ENCODE peak calls at places on chromosomes 2 and 18, in six cellular contexts. One of them, this sample, is unnamed.

GRCh38 chr18:59123588-59124369 is 15.9 kb upstream of the SEC11C start:
- DNase-seq in fibroblast of mammary gland: peak
- DNase-seq in T-helper 17 cell: no peak
- DNase-seq in occipital lobe: peak
- DNase-seq in dorsolateral prefrontal cortex: no peak
- DNase-seq in SW480: no peak
- DNase-seq in this sample: no peak

GRCh38 chr2:133286326-133286922 is 281.8 kb downstream of the NCKAP5 start:
- DNase-seq in occipital lobe: no peak
- DNase-seq in fibroblast of mammary gland: no peak
- DNase-seq in SW480: no peak
- DNase-seq in dorsolateral prefrontal cortex: no peak
- DNase-seq in T-helper 17 cell: no peak
- DNase-seq in this sample: no peak

GRCh38 chr2:86492057-86492456 is 50.9 kb downstream of the KDM3A start:
- DNase-seq in T-helper 17 cell: no peak
- DNase-seq in occipital lobe: no peak
- DNase-seq in SW480: no peak
- DNase-seq in fibroblast of mammary gland: no peak
- DNase-seq in dorsolateral prefrontal cortex: no peak
- DNase-seq in this sample: no peak

GRCh38 chr2:55223958-55224760 is 7.9 kb downstream of the CLHC1 start:
- DNase-seq in SW480: peak
- DNase-seq in T-helper 17 cell: no peak
- DNase-seq in dorsolateral prefrontal cortex: no peak
- DNase-seq in occipital lobe: no peak
- DNase-seq in fibroblast of mammary gland: no peak
- DNase-seq in this sample: no peak

GRCh38 chr18:48445540-48445939 is 36.4 kb upstream of the ZBTB7C start:
- DNase-seq in SW480: peak
- DNase-seq in dorsolateral prefrontal cortex: no peak
- DNase-seq in T-helper 17 cell: peak
- DNase-seq in occipital lobe: no peak
- DNase-seq in fibroblast of mammary gland: peak
- DNase-seq in this sample: peak

GRCh38 chr2:102707796-102708713 is 53.8 kb upstream of the TMEM182 start:
- DNase-seq in dorsolateral prefrontal cortex: no peak
- DNase-seq in SW480: no peak
- DNase-seq in occipital lobe: no peak
- DNase-seq in T-helper 17 cell: no peak
- DNase-seq in fibroblast of mammary gland: no peak
- DNase-seq in this sample: no peak

GRCh38 chr2:222891890-222892289 is 31.1 kb downstream of the ACSL3 start:
- DNase-seq in SW480: no peak
- DNase-seq in T-helper 17 cell: no peak
- DNase-seq in fibroblast of mammary gland: peak
- DNase-seq in dorsolateral prefrontal cortex: no peak
- DNase-seq in occipital lobe: no peak
- DNase-seq in this sample: no peak

GRCh38 chr18:78421392-78421791 is 558.2 kb upstream of the SALL3 start:
- DNase-seq in fibroblast of mammary gland: no peak
- DNase-seq in SW480: no peak
- DNase-seq in dorsolateral prefrontal cortex: no peak
- DNase-seq in T-helper 17 cell: no peak
- DNase-seq in occipital lobe: no peak
- DNase-seq in this sample: no peak

GRCh38 chr18:48119204-48119603 is 188.7 kb upstream of the SMAD2 start:
- DNase-seq in dorsolateral prefrontal cortex: no peak
- DNase-seq in SW480: no peak
- DNase-seq in T-helper 17 cell: no peak
- DNase-seq in fibroblast of mammary gland: no peak
- DNase-seq in occipital lobe: no peak
- DNase-seq in this sample: no peak

GRCh38 chr2:165601866-165602636 is 132.6 kb downstream of the CSRNP3 start:
- DNase-seq in occipital lobe: no peak
- DNase-seq in T-helper 17 cell: no peak
- DNase-seq in dorsolateral prefrontal cortex: no peak
- DNase-seq in SW480: no peak
- DNase-seq in fibroblast of mammary gland: peak
- DNase-seq in this sample: no peak

GRCh38 chr2:113407446-113408099 is 29.9 kb upstream of the ZNG1B start:
- DNase-seq in T-helper 17 cell: no peak
- DNase-seq in SW480: peak
- DNase-seq in fibroblast of mammary gland: peak
- DNase-seq in dorsolateral prefrontal cortex: no peak
- DNase-seq in occipital lobe: no peak
- DNase-seq in this sample: no peak

GRCh38 chr2:73386342-73386868 is 769 bp downstream of the ALMS1 start:
- DNase-seq in T-helper 17 cell: no peak
- DNase-seq in SW480: no peak
- DNase-seq in occipital lobe: no peak
- DNase-seq in dorsolateral prefrontal cortex: no peak
- DNase-seq in fibroblast of mammary gland: no peak
- DNase-seq in this sample: no peak

GRCh38 chr2:74228772-74229171 is 30.4 kb downstream of the MTHFD2 start:
- DNase-seq in SW480: no peak
- DNase-seq in dorsolateral prefrontal cortex: no peak
- DNase-seq in occipital lobe: no peak
- DNase-seq in T-helper 17 cell: no peak
- DNase-seq in fibroblast of mammary gland: no peak
- DNase-seq in this sample: no peak

GRCh38 chr2:53821810-53822209 is 35.0 kb downstream of the ERLEC1 start:
- DNase-seq in SW480: no peak
- DNase-seq in occipital lobe: no peak
- DNase-seq in fibroblast of mammary gland: no peak
- DNase-seq in dorsolateral prefrontal cortex: no peak
- DNase-seq in T-helper 17 cell: no peak
- DNase-seq in this sample: no peak

GRCh38 chr2:136990316-136990715 is 225.0 kb downstream of the THSD7B start:
- DNase-seq in T-helper 17 cell: no peak
- DNase-seq in SW480: no peak
- DNase-seq in dorsolateral prefrontal cortex: no peak
- DNase-seq in occipital lobe: no peak
- DNase-seq in fibroblast of mammary gland: no peak
- DNase-seq in this sample: no peak

GRCh38 chr2:191626497-191627151 is 51.3 kb upstream of the NABP1 start:
- DNase-seq in dorsolateral prefrontal cortex: no peak
- DNase-seq in SW480: no peak
- DNase-seq in T-helper 17 cell: no peak
- DNase-seq in fibroblast of mammary gland: peak
- DNase-seq in occipital lobe: no peak
- DNase-seq in this sample: peak

GRCh38 chr2:64613276-64613675 is 40.4 kb downstream of the SERTAD2 start:
- DNase-seq in T-helper 17 cell: no peak
- DNase-seq in dorsolateral prefrontal cortex: no peak
- DNase-seq in occipital lobe: no peak
- DNase-seq in fibroblast of mammary gland: peak
- DNase-seq in SW480: no peak
- DNase-seq in this sample: no peak

GRCh38 chr2:67313536-67313935 is 83.6 kb upstream of the ETAA1 start:
- DNase-seq in occipital lobe: no peak
- DNase-seq in T-helper 17 cell: no peak
- DNase-seq in fibroblast of mammary gland: no peak
- DNase-seq in dorsolateral prefrontal cortex: no peak
- DNase-seq in SW480: no peak
- DNase-seq in this sample: no peak

GRCh38 chr2:112144966-112145365 is 6.8 kb downstream of the FBLN7 start:
- DNase-seq in T-helper 17 cell: no peak
- DNase-seq in SW480: no peak
- DNase-seq in fibroblast of mammary gland: peak
- DNase-seq in dorsolateral prefrontal cortex: no peak
- DNase-seq in occipital lobe: no peak
- DNase-seq in this sample: no peak

GRCh38 chr2:23523651-23524260 is 138.8 kb downstream of the KLHL29 start:
- DNase-seq in T-helper 17 cell: no peak
- DNase-seq in occipital lobe: no peak
- DNase-seq in dorsolateral prefrontal cortex: no peak
- DNase-seq in fibroblast of mammary gland: peak
- DNase-seq in SW480: peak
- DNase-seq in this sample: no peak

GRCh38 chr2:12076810-12077209 is 330.4 kb downstream of the LPIN1 start:
- DNase-seq in occipital lobe: no peak
- DNase-seq in dorsolateral prefrontal cortex: no peak
- DNase-seq in fibroblast of mammary gland: peak
- DNase-seq in SW480: no peak
- DNase-seq in T-helper 17 cell: no peak
- DNase-seq in this sample: no peak

GRCh38 chr2:217938038-217938437 is 64.8 kb downstream of the TNS1 start:
- DNase-seq in fibroblast of mammary gland: no peak
- DNase-seq in SW480: no peak
- DNase-seq in occipital lobe: no peak
- DNase-seq in dorsolateral prefrontal cortex: peak
- DNase-seq in T-helper 17 cell: no peak
- DNase-seq in this sample: no peak